ENCODE peak calls at places on chromosomes 2 and 18, in four cellular contexts. One of them, this sample, is unnamed.
A peak's percentile ranks its signal among the peaks of the same experiment; 100 is the strongest.

GRCh38 chr2:107334311-107334710 is 448.3 kb upstream of the ST6GAL2 start:
- DNase-seq in H1: no peak
- DNase-seq in HepG2: no peak
- DNase-seq in GM12878: no peak
- DNase-seq in this sample: no peak

GRCh38 chr2:185978634-185979405 is 240.2 kb downstream of the FSIP2 start:
- DNase-seq in H1: no peak
- DNase-seq in HepG2: no peak
- DNase-seq in GM12878: no peak
- DNase-seq in this sample: no peak

GRCh38 chr2:205659922-205660321 is 22.4 kb upstream of the NRP2 start:
- DNase-seq in H1: no peak
- DNase-seq in HepG2: no peak
- DNase-seq in GM12878: no peak
- DNase-seq in this sample: no peak

GRCh38 chr2:11417946-11418585 is 47.9 kb downstream of the E2F6 start:
- DNase-seq in H1: no peak
- DNase-seq in HepG2: peak; percentile 70
- DNase-seq in GM12878: no peak
- DNase-seq in this sample: peak; percentile 40

GRCh38 chr2:113124181-113124961 is 3.0 kb upstream of the IL1RN start:
- DNase-seq in H1: no peak
- DNase-seq in HepG2: peak; percentile 23
- DNase-seq in GM12878: peak; percentile 38
- DNase-seq in this sample: no peak

GRCh38 chr2:14197293-14197692 is 435.2 kb upstream of the LRATD1 start:
- DNase-seq in H1: no peak
- DNase-seq in HepG2: no peak
- DNase-seq in GM12878: no peak
- DNase-seq in this sample: no peak

GRCh38 chr2:138219961-138220360 is 255.7 kb downstream of the HNMT start:
- DNase-seq in H1: no peak
- DNase-seq in HepG2: peak; percentile 15
- DNase-seq in GM12878: no peak
- DNase-seq in this sample: no peak

GRCh38 chr2:234289789-234290188 is 207.1 kb downstream of the ARL4C start:
- DNase-seq in H1: no peak
- DNase-seq in HepG2: no peak
- DNase-seq in GM12878: no peak
- DNase-seq in this sample: no peak

GRCh38 chr2:74516070-74516633 is 1.9 kb downstream of the TLX2 start:
- DNase-seq in H1: no peak
- DNase-seq in HepG2: no peak
- DNase-seq in GM12878: no peak
- DNase-seq in this sample: no peak

GRCh38 chr2:165238295-165238694 is 919 bp upstream of the SCN2A start:
- DNase-seq in H1: no peak
- DNase-seq in HepG2: no peak
- DNase-seq in GM12878: no peak
- DNase-seq in this sample: no peak

GRCh38 chr2:30282081-30282480 is 50.7 kb downstream of the LBH start:
- DNase-seq in H1: no peak
- DNase-seq in HepG2: no peak
- DNase-seq in GM12878: no peak
- DNase-seq in this sample: no peak

GRCh38 chr2:149076863-149077412 is 38.4 kb downstream of the LYPD6B start:
- DNase-seq in H1: peak; percentile 15
- DNase-seq in HepG2: no peak
- DNase-seq in GM12878: no peak
- DNase-seq in this sample: no peak

GRCh38 chr2:45009928-45010705 is 865 bp upstream of the SIX2 start:
- DNase-seq in H1: no peak
- DNase-seq in HepG2: no peak
- DNase-seq in GM12878: no peak
- DNase-seq in this sample: peak; percentile 59

GRCh38 chr2:43078781-43079755 is 147.3 kb downstream of the ZFP36L2 start:
- DNase-seq in H1: no peak
- DNase-seq in HepG2: no peak
- DNase-seq in GM12878: no peak
- DNase-seq in this sample: no peak

GRCh38 chr2:183010112-183010511 is 28.1 kb downstream of the NCKAP1 start:
- DNase-seq in H1: peak; percentile 23
- DNase-seq in HepG2: no peak
- DNase-seq in GM12878: no peak
- DNase-seq in this sample: peak; percentile 69

GRCh38 chr2:70984228-70984575 is 5.8 kb downstream of the ANKRD53 start:
- DNase-seq in H1: no peak
- DNase-seq in HepG2: no peak
- DNase-seq in GM12878: no peak
- DNase-seq in this sample: no peak
- TF ChIP-seq SP1 in H1: no peak
- TF ChIP-seq SP1 in HepG2: no peak
- TF ChIP-seq SP1 in GM12878: no peak
- TF ChIP-seq SP1 in this sample: no peak

GRCh38 chr18:44840053-44840826 is 159.6 kb downstream of the SETBP1 start:
- DNase-seq in H1: no peak
- DNase-seq in HepG2: no peak
- DNase-seq in GM12878: no peak
- DNase-seq in this sample: no peak
- TF ChIP-seq SUZ12 in H1: no peak
- TF ChIP-seq SUZ12 in HepG2: no peak
- TF ChIP-seq SUZ12 in GM12878: no peak
- TF ChIP-seq SUZ12 in this sample: no peak

GRCh38 chr2:27701676-27702075 is 38.0 kb downstream of the SLC4A1AP start:
- DNase-seq in H1: no peak
- DNase-seq in HepG2: no peak
- DNase-seq in GM12878: no peak
- DNase-seq in this sample: no peak
- TF ChIP-seq SP1 in H1: no peak
- TF ChIP-seq SP1 in HepG2: no peak
- TF ChIP-seq SP1 in GM12878: no peak
- TF ChIP-seq SP1 in this sample: no peak

GRCh38 chr18:3389977-3390376 is 60.0 kb upstream of the TGIF1 start:
- DNase-seq in H1: no peak
- DNase-seq in HepG2: no peak
- DNase-seq in GM12878: no peak
- DNase-seq in this sample: no peak

GRCh38 chr18:3392467-3392855 is 57.5 kb upstream of the TGIF1 start:
- DNase-seq in H1: no peak
- DNase-seq in HepG2: no peak
- DNase-seq in GM12878: no peak
- DNase-seq in this sample: no peak

GRCh38 chr18:3391704-3392466 is 58.1 kb upstream of the TGIF1 start:
- DNase-seq in H1: no peak
- DNase-seq in HepG2: no peak
- DNase-seq in GM12878: no peak
- DNase-seq in this sample: no peak

GRCh38 chr18:3388323-3388722 is 61.6 kb upstream of the TGIF1 start:
- DNase-seq in H1: no peak
- DNase-seq in HepG2: no peak
- DNase-seq in GM12878: no peak
- DNase-seq in this sample: no peak

DNA sequence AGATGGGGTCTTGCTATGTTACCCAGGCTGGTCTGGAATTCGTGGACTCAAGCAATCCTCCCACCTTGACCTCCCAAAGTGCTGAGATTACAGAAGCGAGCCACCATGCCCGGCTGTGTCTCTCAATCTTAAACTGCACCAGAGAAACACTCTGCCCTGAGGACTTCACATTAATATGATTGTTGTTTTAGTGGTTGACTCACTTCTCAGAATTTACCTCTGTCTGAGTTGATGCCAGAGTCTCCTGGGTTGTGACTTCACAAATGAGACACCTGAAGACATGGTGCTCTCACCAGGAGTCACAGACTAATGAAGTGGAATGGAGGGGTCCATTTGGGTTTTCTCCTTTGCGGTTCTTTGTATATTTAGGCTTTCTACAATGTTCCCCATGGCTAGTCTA is 61.0 kb upstream of the TGIF1 start:
- DNase-seq in H1: no peak
- DNase-seq in HepG2: no peak
- DNase-seq in GM12878: no peak
- DNase-seq in this sample: no peak
- TF ChIP-seq SUZ12 in H1: no peak
- TF ChIP-seq SUZ12 in HepG2: no peak
- TF ChIP-seq SUZ12 in GM12878: no peak
- TF ChIP-seq SUZ12 in this sample: no peak

DNA sequence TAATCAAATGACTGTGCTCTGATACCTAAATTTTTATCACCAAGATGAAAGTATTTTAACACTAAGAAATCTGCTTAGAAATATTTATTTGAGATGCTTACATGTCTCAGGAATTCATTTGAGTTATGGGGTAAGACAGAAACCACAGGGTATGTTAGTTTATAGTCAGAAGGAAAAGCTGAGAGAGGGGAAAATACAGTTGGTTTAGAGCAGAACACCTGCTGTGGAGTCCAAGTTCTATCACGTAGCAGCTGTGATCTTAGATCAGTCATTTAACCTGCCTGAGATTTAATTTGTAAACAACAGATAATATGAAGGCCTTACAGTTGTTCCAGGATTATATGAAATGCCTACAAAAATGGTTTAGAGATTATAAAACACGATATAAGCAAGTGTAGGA is 29.0 kb downstream of the PDE6D start:
- DNase-seq in H1: no peak
- DNase-seq in HepG2: no peak
- DNase-seq in GM12878: no peak
- DNase-seq in this sample: no peak
- TF ChIP-seq SP1 in H1: no peak
- TF ChIP-seq SP1 in HepG2: no peak
- TF ChIP-seq SP1 in GM12878: no peak
- TF ChIP-seq SP1 in this sample: no peak